ENCODE peak calls at places on chromosomes 1 and 21, in four cellular contexts. W, Q, C and L are unnamed samples.
A peak's percentile ranks its signal among the peaks of the same experiment; 100 is the strongest.

GRCh38 chr1:221206076-221206475 is 326.8 kb downstream of the HLX start:
- DNase-seq in W (no peak), Q (no peak), C (no peak), L (no peak)

GRCh38 chr1:201275266-201275666 is 8.0 kb upstream of the PKP1 start:
- DNase-seq in C (no peak), W (no peak), Q (no peak), L (no peak)

GRCh38 chr1:71572038-71572437 is 491.2 kb upstream of the ZRANB2 start:
- DNase-seq in W (no peak), C (no peak), Q (no peak), L (peak; percentile 36)

GRCh38 chr1:179129702-179130473 is 48.0 kb downstream of the TOR3A start:
- DNase-seq in W (no peak), Q (no peak), C (no peak), L (peak; percentile 63)

GRCh38 chr1:190022709-190023108 is 455.0 kb downstream of the BRINP3 start:
- DNase-seq in C (no peak), Q (no peak), W (no peak), L (no peak)

GRCh38 chr21:33022828-33023573 is 2.7 kb upstream of the OLIG2 start:
- DNase-seq in W (peak; percentile 50), Q (no peak), C (no peak), L (no peak)

GRCh38 chr1:165228676-165229075 is 127.8 kb downstream of the LMX1A start:
- DNase-seq in C (peak; percentile 44), W (no peak), Q (no peak), L (no peak)

GRCh38 chr21:23127973-23128372 is 2129.8 kb downstream of the NCAM2 start:
- DNase-seq in W (peak; percentile 29), Q (no peak), C (peak; percentile 62), L (no peak)

GRCh38 chr1:117318456-117318855 is 48.8 kb upstream of the MAN1A2 start:
- DNase-seq in Q (no peak), C (no peak), W (no peak), L (no peak)

GRCh38 chr21:44874497-44875331 is 1.2 kb upstream of the PTTG1IP start:
- DNase-seq in C (peak; percentile 33), Q (no peak), W (no peak), L (no peak)

DNA sequence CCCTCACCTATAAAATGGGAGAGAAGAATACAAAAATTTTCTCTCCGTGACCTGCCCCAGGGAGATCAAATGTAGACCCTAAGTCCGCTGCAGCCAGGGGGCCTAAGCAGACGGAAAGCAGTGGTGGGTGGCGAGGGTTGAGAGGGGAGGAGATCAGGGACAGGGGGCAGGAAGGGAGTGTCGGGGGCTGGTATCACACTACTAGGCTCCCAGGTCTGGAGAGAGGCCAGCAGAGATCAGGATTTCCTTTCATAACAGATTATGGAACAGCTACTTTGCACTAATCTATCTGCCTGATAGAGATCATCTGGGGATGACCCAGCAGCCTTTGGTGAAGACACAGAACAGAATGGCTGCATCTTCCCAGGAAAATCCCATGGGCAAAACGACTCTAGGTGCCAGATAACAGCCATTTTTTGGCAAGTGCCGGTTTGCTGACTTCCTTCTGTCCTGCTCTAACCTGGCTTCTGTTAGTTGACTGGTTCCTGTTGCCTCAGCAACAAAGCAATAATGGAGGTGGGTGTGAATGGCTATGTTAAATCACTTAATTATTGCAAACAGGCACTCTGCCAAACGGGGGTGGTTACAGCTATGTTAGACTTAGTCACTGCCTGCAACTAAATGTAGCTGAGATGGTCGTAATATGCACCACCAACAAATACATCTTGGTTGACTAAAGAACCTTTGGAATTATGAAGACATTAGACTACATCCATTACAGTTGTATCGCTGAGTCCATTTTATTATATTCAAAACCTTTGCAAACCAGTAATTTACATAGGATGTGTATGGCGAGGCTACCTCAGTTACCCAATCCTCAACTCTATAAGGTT is 30.0 kb upstream of the EPS8L3 start:
- DNase-seq in Q (no peak), C (peak; percentile 97), W (peak; percentile 34), L (peak; percentile 88)
- H2BK120ac ChIP-seq in Q (no peak overlapping the region), C (no peak overlapping the region), W (no peak overlapping the region), L (peak overlapping the region; percentile 29)

GRCh38 chr1:224565186-224565585 is 50.9 kb upstream of the CNIH3 start:
- DNase-seq in C (no peak), Q (no peak), W (no peak), L (peak; percentile 95)
- H3K9ac ChIP-seq in C (no peak overlapping the region), Q (no peak overlapping the region), W (no peak overlapping the region), L (peak overlapping the region; percentile 58)

DNA sequence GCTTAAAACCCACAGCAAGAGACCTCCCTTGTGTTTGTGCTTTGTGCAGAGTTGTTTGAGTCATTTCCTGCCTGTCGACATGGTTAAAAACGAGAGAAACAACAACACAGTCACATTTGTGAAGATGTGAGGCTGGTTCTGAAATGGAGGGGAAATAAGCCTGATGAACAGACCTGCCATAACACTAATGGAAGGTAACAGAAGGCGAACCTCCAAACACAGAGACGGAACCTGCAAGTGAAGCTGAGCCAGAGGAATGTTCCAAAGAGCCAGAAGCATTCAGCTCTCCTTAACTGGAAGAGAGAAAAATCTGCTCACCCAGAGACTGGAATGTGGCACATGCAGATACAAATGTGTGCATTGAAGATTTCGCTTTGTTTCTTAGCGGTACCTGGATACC is 53.2 kb upstream of the RAVER2 start:
- DNase-seq in W (no peak), Q (no peak), C (peak; percentile 63), L (peak; percentile 61)
- H3K4ac ChIP-seq in W (no peak overlapping the region), Q (no peak overlapping the region), C (no peak overlapping the region), L (peak overlapping the region; percentile 46)

DNA sequence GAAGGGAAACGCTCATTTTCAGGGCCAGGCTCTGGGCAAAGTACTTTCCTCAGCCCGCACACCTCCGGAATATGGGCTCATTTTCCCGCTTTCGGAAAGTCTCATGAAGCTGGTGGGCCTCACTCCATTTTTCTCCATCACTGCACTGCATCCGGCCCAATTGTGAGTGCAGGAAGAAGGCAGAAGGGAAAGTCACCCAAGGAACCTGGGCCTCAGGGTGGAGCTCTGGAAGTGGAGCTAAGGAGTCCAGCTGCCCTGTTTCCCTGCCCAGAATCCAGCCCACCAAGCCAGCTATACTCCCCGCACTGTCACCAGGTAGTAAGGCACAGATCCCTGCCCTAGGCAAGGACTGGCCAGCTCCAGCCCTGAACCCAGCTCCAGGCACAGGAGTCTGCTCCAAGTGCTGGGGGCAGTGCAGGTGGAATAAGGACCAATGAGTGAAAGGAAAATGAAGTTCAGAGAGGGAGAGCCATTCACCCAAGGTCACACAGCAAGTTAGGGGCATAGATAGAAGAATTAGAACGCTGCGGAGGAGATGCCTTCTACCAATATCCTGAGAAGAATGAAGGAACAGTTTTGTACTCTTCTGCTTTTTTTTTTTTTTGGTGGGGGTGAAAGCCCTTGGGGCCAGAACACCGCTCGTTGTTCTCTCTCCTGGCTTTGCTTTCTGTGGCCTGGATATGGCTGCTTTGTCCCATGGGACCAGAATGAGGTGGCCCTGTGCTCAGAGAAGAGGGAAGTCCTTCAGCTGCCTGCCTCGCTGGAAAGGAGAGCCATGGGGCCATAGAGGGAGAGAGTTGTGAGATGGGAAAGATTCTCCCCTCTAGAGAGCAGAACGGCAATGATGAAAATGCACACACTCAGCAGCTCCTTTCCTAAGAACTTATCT is 10.0 kb downstream of the LRP8 start:
- DNase-seq in C (no peak), Q (no peak), W (no peak), L (no peak)
- H2BK120ac ChIP-seq in C (no peak overlapping the region), Q (no peak overlapping the region), W (no peak overlapping the region), L (no peak overlapping the region)